ENCODE peak calls at places on chromosomes 13 and 19, in four cellular contexts. Q is colonic mucosa, U is left ventricle myocardium inferior, N is heart right ventricle. L is an unnamed sample.

GRCh38 chr19:21848706-21849105 is 12.7 kb upstream of the ZNF43 start:
- DNase-seq in Q (no peak), U (no peak), N (no peak), L (no peak)

GRCh38 chr13:93794197-93794885 is 567.7 kb downstream of the GPC6 start:
- DNase-seq in Q (no peak), U (no peak), N (no peak), L (no peak)

GRCh38 chr19:56750658-56751057 is 79.1 kb upstream of the ZNF835 start:
- DNase-seq in Q (no peak), U (no peak), N (no peak), L (no peak)

GRCh38 chr19:18070181-18070580 is 16.6 kb downstream of the IL12RB1 start:
- DNase-seq in Q (no peak), U (no peak), N (no peak), L (no peak)

GRCh38 chr19:41527079-41527478 is 48.9 kb upstream of the CEACAM21 start:
- DNase-seq in Q (no peak), U (no peak), N (no peak), L (no peak)

GRCh38 chr19:6473652-6474051 is 7.9 kb downstream of the DENND1C start:
- DNase-seq in Q (no peak), U (no peak), N (no peak), L (peak)

GRCh38 chr13:95411641-95412040 is 110.4 kb upstream of the ABCC4 start:
- DNase-seq in Q (no peak), U (no peak), N (no peak), L (no peak)

GRCh38 chr13:20159646-20160345 is 1.1 kb downstream of the GJA3 start:
- DNase-seq in Q (no peak), U (no peak), N (no peak), L (no peak)

GRCh38 chr19:19630062-19630414 is 2.0 kb upstream of the LPAR2 start:
- DNase-seq in Q (no peak), U (no peak), N (no peak), L (no peak)

GRCh38 chr13:47017476-47017875 is 120.6 kb upstream of the HTR2A start:
- DNase-seq in Q (no peak), U (no peak), N (no peak), L (no peak)

GRCh38 chr19:10858204-10858828 is 10.1 kb downstream of the C19orf38 start:
- DNase-seq in Q (no peak), U (no peak), N (no peak), L (no peak)

GRCh38 chr19:29323972-29324680 is 111.2 kb upstream of the UQCRFS1 start:
- DNase-seq in Q (peak), U (no peak), N (no peak), L (no peak)

GRCh38 chr13:91400094-91400462 is 1.7 kb downstream of the GPC5 start:
- DNase-seq in Q (no peak), U (no peak), N (no peak), L (no peak)

GRCh38 chr19:37304884-37305255 is 66.0 kb upstream of the ZNF527 start:
- DNase-seq in Q (no peak), U (no peak), N (no peak), L (no peak)

GRCh38 chr13:59364508-59365187 is 799.1 kb downstream of the DIAPH3 start:
- DNase-seq in Q (no peak), U (no peak), N (no peak), L (no peak)

GRCh38 chr13:21010621-21011020 is 50.8 kb downstream of the LATS2 start:
- DNase-seq in Q (no peak), U (no peak), N (no peak), L (no peak)

GRCh38 chr13:33244907-33245287 is 40.7 kb downstream of the STARD13 start:
- DNase-seq in Q (no peak), U (no peak), N (no peak), L (no peak)

GRCh38 chr13:93430346-93430745 is 203.7 kb downstream of the GPC6 start:
- DNase-seq in Q (no peak), U (no peak), N (no peak), L (no peak)

GRCh38 chr13:38213307-38213706 is 136.3 kb upstream of the UFM1 start:
- DNase-seq in Q (no peak), U (no peak), N (no peak), L (no peak)

GRCh38 chr19:18639706-18640105 is 2.9 kb downstream of the KLHL26 start:
- DNase-seq in Q (no peak), U (no peak), N (no peak), L (no peak)

GRCh38 chr13:111202745-111203144 is 87.6 kb downstream of the ARHGEF7 start:
- DNase-seq in Q (no peak), U (no peak), N (no peak), L (no peak)

GRCh38 chr19:37999309-38000213 is 92.6 kb downstream of the SIPA1L3 start:
- DNase-seq in Q (no peak), U (peak), N (peak), L (no peak)

GRCh38 chr13:58478858-58479257 is 847.3 kb downstream of the PCDH17 start:
- DNase-seq in Q (no peak), U (no peak), N (no peak), L (no peak)

GRCh38 chr13:72561791-72562190 is 165.6 kb downstream of the MZT1 start:
- DNase-seq in Q (no peak), U (no peak), N (no peak), L (no peak)

GRCh38 chr13:73697166-73697565 is 437.0 kb downstream of the KLF12 start:
- DNase-seq in Q (no peak), U (no peak), N (no peak), L (no peak)

GRCh38 chr13:51221674-51222509 is at the start of gene FAM124A:
- DNase-seq in Q (peak), U (peak), N (peak), L (peak)

GRCh38 chr13:99986751-99987150 is 5.2 kb downstream of the ZIC2 start:
- DNase-seq in Q (no peak), U (no peak), N (no peak), L (no peak)

GRCh38 chr13:49733181-49733951 is 42.1 kb upstream of the EBPL start:
- DNase-seq in Q (no peak), U (no peak), N (no peak), L (peak)

GRCh38 chr13:23447927-23448326 is 14.4 kb upstream of the SACS start:
- DNase-seq in Q (no peak), U (no peak), N (no peak), L (no peak)

GRCh38 chr13:110127986-110128511 is 178.9 kb downstream of the COL4A1 start:
- DNase-seq in Q (no peak), U (no peak), N (no peak), L (no peak)

GRCh38 chr13:110126391-110126961 is 180.5 kb downstream of the COL4A1 start:
- DNase-seq in Q (no peak), U (peak), N (peak), L (no peak)

GRCh38 chr13:110124201-110124600 is 182.8 kb downstream of the COL4A1 start:
- DNase-seq in Q (no peak), U (no peak), N (no peak), L (no peak)

GRCh38 chr13:110125157-110125556 is 181.8 kb downstream of the COL4A1 start:
- DNase-seq in Q (no peak), U (no peak), N (no peak), L (no peak)

GRCh38 chr13:110125613-110126272 is 181.2 kb downstream of the COL4A1 start:
- DNase-seq in Q (no peak), U (no peak), N (no peak), L (no peak)
- H3K4me3 ChIP-seq in Q (no peak), U (peak), N (no peak), L (no peak)

DNA sequence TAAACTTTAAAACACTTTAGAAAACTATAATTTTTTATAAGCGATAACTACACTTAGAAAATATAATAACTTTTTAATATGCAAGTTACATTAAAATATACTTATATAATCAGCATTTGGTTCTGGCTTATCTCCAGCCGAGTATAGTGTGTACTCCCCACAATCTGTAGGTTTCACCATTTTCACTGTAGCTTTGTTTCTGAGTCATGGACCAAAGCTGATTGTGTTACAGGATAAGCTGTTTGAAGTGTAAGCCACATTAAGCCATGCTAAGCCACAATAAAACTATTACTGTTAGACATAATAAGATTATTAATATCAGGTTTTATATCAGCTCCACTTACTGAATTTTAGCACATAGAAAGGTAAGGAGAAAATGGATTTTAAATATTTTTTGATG is 43.8 kb downstream of the CCDC122 start:
- DNase-seq in Q (no peak), U (no peak), N (no peak), L (no peak)
- H3K4me3 ChIP-seq in Q (no peak), U (no peak), N (no peak), L (no peak)

GRCh38 chr19:4337906-4338440 is 654 bp downstream of the STAP2 start:
- DNase-seq in Q (peak), U (no peak), N (no peak), L (no peak)
- H3K4me3 ChIP-seq in Q (peak), U (peak), N (peak), L (peak)

DNA sequence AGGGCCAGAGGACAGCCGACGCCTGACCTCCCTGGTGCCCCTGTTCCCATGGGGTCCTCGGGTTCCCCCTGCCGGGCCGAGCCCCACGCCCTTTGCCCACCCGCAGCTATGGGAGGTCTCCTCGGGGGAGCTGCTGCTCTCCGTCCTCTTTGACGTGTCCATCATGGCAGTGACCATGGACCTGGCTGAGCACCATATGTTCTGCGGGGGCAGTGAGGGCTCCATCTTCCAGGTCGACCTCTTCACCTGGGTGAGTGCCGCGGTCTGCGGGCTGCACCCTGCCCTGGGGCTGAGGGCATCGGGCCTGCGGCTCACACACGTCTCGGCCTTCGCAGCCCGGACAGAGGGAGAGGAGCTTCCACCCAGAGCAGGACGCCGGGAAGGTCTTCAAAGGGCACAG is 6.6 kb downstream of the WDR18 start:
- DNase-seq in Q (no peak), U (no peak), N (no peak), L (no peak)
- H3K4me3 ChIP-seq in Q (no peak), U (no peak), N (no peak), L (no peak)

GRCh38 chr19:2602391-2603181 is 99.9 kb downstream of the GNG7 start:
- DNase-seq in Q (peak), U (peak), N (peak), L (peak)
- H3K4me3 ChIP-seq in Q (peak), U (peak), N (peak), L (no peak)

DNA sequence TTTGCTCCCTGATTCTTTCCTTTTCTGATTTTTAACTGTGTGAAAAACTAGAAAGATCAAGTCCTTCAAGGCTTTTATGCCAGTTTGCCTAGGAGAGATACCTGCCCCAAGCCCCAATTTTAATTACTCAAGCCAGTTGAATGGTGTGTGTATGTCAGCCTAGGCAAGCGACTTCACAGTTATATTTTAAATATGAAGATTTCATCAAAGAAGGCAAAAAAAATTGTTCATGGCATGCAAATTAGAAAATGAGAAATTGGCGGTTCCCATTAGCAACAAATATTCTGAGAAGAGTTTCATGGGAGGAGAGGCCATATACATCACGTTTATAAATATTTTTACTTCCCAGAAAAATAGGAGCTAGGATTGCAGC is 167.6 kb downstream of the SLC7A1 start:
- DNase-seq in Q (no peak), U (no peak), N (no peak), L (no peak)
- H3K4me3 ChIP-seq in Q (no peak), U (peak), N (peak), L (peak)

DNA sequence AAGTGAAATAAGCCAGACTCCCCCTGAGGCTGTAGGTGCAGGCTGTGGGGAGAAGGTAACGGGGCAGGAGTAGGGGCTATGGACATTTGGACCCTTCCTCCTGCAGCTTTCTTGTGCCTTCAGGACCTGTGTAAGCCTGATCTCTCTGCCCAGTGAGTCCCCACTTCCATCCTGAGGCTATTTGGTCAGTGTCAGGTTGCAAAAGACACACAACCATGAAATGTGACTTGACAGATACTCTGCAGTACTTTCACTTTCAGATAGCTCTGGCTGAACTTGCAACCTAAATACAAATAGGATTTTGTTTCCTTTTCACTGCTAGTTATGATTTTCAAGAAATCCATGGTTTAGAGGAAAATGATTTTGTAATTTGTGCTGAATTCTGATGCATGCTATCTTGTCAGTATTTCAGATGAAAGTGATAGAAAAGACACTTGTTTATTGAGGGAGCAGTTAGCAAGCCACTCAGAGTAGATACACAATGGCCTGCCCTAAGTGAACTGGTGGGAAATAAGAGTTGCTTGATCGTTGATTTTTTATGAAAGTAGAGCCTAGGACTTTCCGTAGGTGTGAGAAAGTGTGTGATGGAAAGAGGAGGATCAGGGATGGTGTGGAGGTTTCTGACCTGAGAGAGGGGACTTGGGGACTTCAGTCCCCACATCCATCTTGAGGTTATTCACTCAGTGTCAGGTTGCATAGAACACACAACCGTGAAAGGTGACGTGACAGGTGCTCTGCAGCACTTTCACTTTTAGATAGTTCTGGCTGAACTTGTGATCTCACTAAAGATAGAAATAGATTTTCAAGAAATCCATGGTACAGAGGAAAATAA is 18.0 kb upstream of the EID2 start:
- DNase-seq in Q (no peak), U (no peak), N (no peak), L (no peak)
- H3K4me3 ChIP-seq in Q (no peak), U (no peak), N (no peak), L (no peak)